ENCODE peak calls at places on chromosome 4, in ten cellular contexts. W, H, F, C, G, R, B, U, V and Q are unnamed samples.

GRCh38 chr4:18209448-18209847 is 187.9 kb upstream of the LCORL start:
- DNase-seq in W (no peak), H (no peak), F (no peak), C (no peak), G (no peak), R (no peak), B (no peak), U (no peak), V (no peak), Q (no peak)

GRCh38 chr4:47590325-47590724 is 105.2 kb downstream of the ATP10D start:
- DNase-seq in W (no peak), H (no peak), F (no peak), C (no peak), G (no peak), R (no peak), B (no peak), U (no peak), V (no peak), Q (no peak)

GRCh38 chr4:1978741-1979476 is 29.9 kb downstream of the NELFA start:
- DNase-seq in W (no peak), H (no peak), F (no peak), C (no peak), G (no peak), R (no peak), B (no peak), U (no peak), V (no peak), Q (no peak)

GRCh38 chr4:184420881-184421416 is 53.4 kb downstream of the IRF2 start:
- DNase-seq in W (no peak), H (no peak), F (no peak), C (no peak), G (peak), R (no peak), B (no peak), U (no peak), V (no peak), Q (no peak)

GRCh38 chr4:54661156-54661555 is 3.4 kb downstream of the KIT start:
- DNase-seq in W (peak), H (no peak), F (no peak), C (no peak), G (no peak), R (no peak), B (no peak), U (no peak), V (no peak), Q (no peak)

GRCh38 chr4:169420291-169420690 is 149.5 kb upstream of the SH3RF1 start:
- DNase-seq in W (no peak), H (no peak), F (no peak), C (no peak), G (no peak), R (no peak), B (no peak), U (no peak), V (no peak), Q (no peak)

GRCh38 chr4:69995526-69996016 is at the start of gene STATH:
- DNase-seq in W (no peak), H (no peak), F (no peak), C (no peak), G (no peak), R (no peak), B (no peak), U (no peak), V (no peak), Q (no peak)

GRCh38 chr4:2320746-2321145 is 58.8 kb upstream of the MXD4 start:
- DNase-seq in W (no peak), H (no peak), F (no peak), C (no peak), G (no peak), R (no peak), B (no peak), U (no peak), V (no peak), Q (no peak)

GRCh38 chr4:120874792-120875774 is 47.4 kb downstream of the PRDM5 start:
- DNase-seq in W (no peak), H (no peak), F (peak), C (no peak), G (no peak), R (peak), B (no peak), U (no peak), V (no peak), Q (no peak)

GRCh38 chr4:128863314-128864075 is 54.0 kb downstream of the JADE1 start:
- DNase-seq in W (peak), H (peak), F (peak), C (no peak), G (peak), R (peak), B (peak), U (peak), V (peak), Q (peak)

GRCh38 chr4:108036252-108036651 is 46.6 kb downstream of the HADH start:
- DNase-seq in W (no peak), H (no peak), F (no peak), C (no peak), G (no peak), R (no peak), B (no peak), U (peak), V (no peak), Q (no peak)

GRCh38 chr4:8594097-8595038 is 1.8 kb downstream of the CPZ start:
- DNase-seq in W (peak), H (no peak), F (peak), C (no peak), G (no peak), R (peak), B (peak), U (peak), V (peak), Q (peak)

GRCh38 chr4:86014599-86014998 is 345.3 kb downstream of the MAPK10 start:
- DNase-seq in W (no peak), H (no peak), F (no peak), C (no peak), G (peak), R (peak), B (no peak), U (no peak), V (no peak), Q (peak)

GRCh38 chr4:139167774-139168444 is 9.1 kb downstream of the ELF2 start:
- DNase-seq in W (peak), H (no peak), F (peak), C (no peak), G (peak), R (no peak), B (peak), U (no peak), V (peak), Q (peak)

GRCh38 chr4:88219099-88219498 is 60.7 kb upstream of the ABCG2 start:
- DNase-seq in W (peak), H (no peak), F (peak), C (no peak), G (peak), R (no peak), B (peak), U (peak), V (peak), Q (peak)

GRCh38 chr4:98828801-98829200 is 100.1 kb downstream of the EIF4E start:
- DNase-seq in W (peak), H (no peak), F (no peak), C (no peak), G (no peak), R (no peak), B (no peak), U (peak), V (peak), Q (no peak)

GRCh38 chr4:48370260-48371134 is 29.2 kb downstream of the SLAIN2 start:
- DNase-seq in W (no peak), H (no peak), F (no peak), C (no peak), G (no peak), R (no peak), B (no peak), U (no peak), V (peak), Q (no peak)

GRCh38 chr4:7295917-7296660 is 103.8 kb downstream of the SORCS2 start:
- DNase-seq in W (peak), H (no peak), F (peak), C (no peak), G (no peak), R (no peak), B (peak), U (no peak), V (peak), Q (peak)

GRCh38 chr4:74618659-74619058 is 173.7 kb downstream of the AREG start:
- DNase-seq in W (peak), H (no peak), F (no peak), C (no peak), G (no peak), R (no peak), B (no peak), U (no peak), V (no peak), Q (no peak)

GRCh38 chr4:161189286-161190134 is 974.3 kb downstream of the FSTL5 start:
- DNase-seq in W (no peak), H (no peak), F (no peak), C (no peak), G (no peak), R (no peak), B (no peak), U (no peak), V (no peak), Q (no peak)

GRCh38 chr4:120682981-120683380 is 239.5 kb downstream of the PRDM5 start:
- DNase-seq in W (no peak), H (no peak), F (peak), C (no peak), G (no peak), R (no peak), B (no peak), U (no peak), V (no peak), Q (no peak)

GRCh38 chr4:85708468-85708867 is 233.5 kb downstream of the ARHGAP24 start:
- DNase-seq in W (no peak), H (no peak), F (no peak), C (no peak), G (no peak), R (no peak), B (no peak), U (no peak), V (no peak), Q (no peak)

GRCh38 chr4:132123870-132124623 is 1025.0 kb upstream of the PCDH10 start:
- DNase-seq in W (peak), H (no peak), F (peak), C (no peak), G (no peak), R (no peak), B (peak), U (no peak), V (peak), Q (no peak)

GRCh38 chr4:129350800-129351199 is 254.8 kb downstream of the C4orf33 start:
- DNase-seq in W (no peak), H (no peak), F (no peak), C (no peak), G (no peak), R (no peak), B (no peak), U (no peak), V (no peak), Q (no peak)

GRCh38 chr4:40189997-40190396 is 6.8 kb upstream of the RHOH start:
- DNase-seq in W (no peak), H (no peak), F (no peak), C (no peak), G (no peak), R (no peak), B (peak), U (no peak), V (no peak), Q (no peak)